ENCODE peak calls at places on chromosomes 6 and 20, in four cellular contexts. S is K562, W is SK-N-SH, J is HepG2. K is an unnamed sample.

GRCh38 chr20:39040116-39040515 is 78.0 kb downstream of the DHX35 start:
- DNase-seq in S (no peak), W (no peak), J (no peak), K (no peak)

GRCh38 chr6:37994238-37994637 is 174.7 kb downstream of the ZFAND3 start:
- DNase-seq in S (no peak), W (no peak), J (no peak), K (no peak)

GRCh38 chr6:45479834-45480696 is 102.3 kb upstream of the SUPT3H start:
- DNase-seq in S (no peak), W (no peak), J (no peak), K (no peak)

GRCh38 chr6:12262236-12263061 is 27.7 kb upstream of the EDN1 start:
- DNase-seq in S (no peak), W (no peak), J (no peak), K (no peak)

GRCh38 chr6:87858440-87858839 is 156.4 kb upstream of the AKIRIN2 start:
- DNase-seq in S (no peak), W (no peak), J (no peak), K (no peak)

GRCh38 chr6:4489538-4489937 is 286.7 kb upstream of the CDYL start:
- DNase-seq in S (no peak), W (no peak), J (no peak), K (no peak)

GRCh38 chr6:139290787-139291294 is 957 bp downstream of the TXLNB start:
- DNase-seq in S (no peak), W (no peak), J (no peak), K (no peak)

GRCh38 chr20:13800728-13801134 is 15.9 kb downstream of the NDUFAF5 start:
- DNase-seq in S (no peak), W (peak; percentile 67), J (peak; percentile 89), K (no peak)

GRCh38 chr6:14396826-14397517 is 279.4 kb downstream of the CD83 start:
- DNase-seq in S (no peak), W (no peak), J (no peak), K (no peak)

GRCh38 chr6:157492741-157493140 is 111.8 kb downstream of the ZDHHC14 start:
- DNase-seq in S (no peak), W (no peak), J (no peak), K (no peak)

GRCh38 chr6:68108243-68108835 is 526.7 kb upstream of the ADGRB3 start:
- DNase-seq in S (no peak), W (no peak), J (no peak), K (no peak)
- TF ChIP-seq ELF1 in S (no peak), W (no peak), J (no peak), K (no peak)

GRCh38 chr6:43503443-43503842 is 6.7 kb downstream of the LRRC73 start:
- DNase-seq in S (no peak), W (no peak), J (no peak), K (no peak)
- TF ChIP-seq YY1 in S (no peak), W (no peak), J (no peak), K (no peak)

DNA sequence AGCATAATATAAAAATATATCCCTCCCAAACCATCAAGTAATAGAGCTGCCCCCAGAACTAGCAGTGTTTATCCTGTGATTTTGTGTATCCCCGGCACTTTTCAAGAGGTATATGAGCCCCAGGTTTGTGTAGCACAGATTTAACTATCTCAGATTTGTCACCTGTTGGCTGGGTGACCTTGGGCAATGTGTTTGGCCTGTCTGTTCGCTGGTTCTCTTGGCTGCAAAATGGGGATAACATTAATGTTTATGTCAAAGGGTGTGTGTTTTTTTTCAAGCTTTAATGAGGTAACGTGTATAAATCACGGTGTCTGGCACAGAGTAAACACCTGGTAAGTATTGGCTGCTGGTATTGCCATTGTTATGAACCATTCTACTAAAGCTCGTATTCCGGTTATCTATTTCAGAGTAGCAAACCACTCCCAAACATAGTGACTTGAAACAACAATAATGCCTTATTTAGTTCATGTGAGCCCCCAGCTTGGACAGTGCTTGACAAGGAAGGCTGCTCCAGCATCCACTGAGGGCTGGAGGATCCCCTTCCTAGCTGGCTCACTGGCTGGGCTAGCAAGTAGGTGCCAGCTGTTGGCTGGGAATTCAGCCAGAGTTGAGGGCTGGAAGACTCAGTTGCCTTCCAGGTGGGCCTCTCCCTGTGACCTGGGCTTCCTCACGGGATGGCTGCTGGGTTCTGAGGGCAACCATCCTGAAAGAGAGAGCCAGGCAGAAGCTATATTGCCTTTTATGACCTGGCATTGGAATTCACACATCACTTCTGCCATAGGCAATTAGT is 36.2 kb downstream of the PDRG1 start:
- DNase-seq in S (no peak), W (no peak), J (no peak), K (no peak)
- TF ChIP-seq ELF1 in S (no peak), W (no peak), J (no peak), K (no peak)

GRCh38 chr6:18985061-18985460 is 597.9 kb downstream of the RNF144B start:
- DNase-seq in S (no peak), W (no peak), J (no peak), K (no peak)
- TF ChIP-seq YY1 in S (no peak), W (no peak), J (no peak), K (no peak)

GRCh38 chr20:50372770-50373088 is 137.5 kb upstream of the PTPN1 start:
- DNase-seq in S (peak; percentile 37), W (no peak), J (peak; percentile 80), K (no peak)
- TF ChIP-seq ELF1 in S (no peak), W (no peak), J (no peak), K (no peak)

DNA sequence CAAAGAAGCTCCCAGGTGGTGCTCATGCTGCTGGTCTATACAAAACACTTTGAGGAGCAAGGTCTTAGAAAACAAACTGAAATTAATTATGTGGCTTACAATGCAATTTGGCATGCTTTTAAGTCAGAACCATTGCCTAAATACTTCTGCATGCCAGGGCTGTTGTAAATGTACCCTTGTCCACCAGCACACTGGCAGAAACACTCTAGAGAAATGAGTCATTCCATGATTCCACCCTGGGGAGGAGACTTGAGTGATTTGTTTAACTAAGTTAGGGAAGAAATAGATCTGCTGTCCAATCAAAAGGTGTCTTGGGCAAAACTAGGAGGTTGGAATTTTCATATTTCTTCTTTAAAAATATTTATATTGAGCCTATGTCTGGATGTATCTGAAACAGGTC is 49.4 kb downstream of the PTCHD4 start:
- DNase-seq in S (no peak), W (no peak), J (no peak), K (no peak)
- TF ChIP-seq YY1 in S (no peak), W (no peak), J (no peak), K (no peak)